ENCODE peak calls at places on chromosomes 5 and 9, in six cellular contexts. C is HCT116, I is HepG2, O is H1, X is K562, K is SK-N-SH. M is an unnamed sample.

GRCh38 chr9:130225586-130225985 is 40.0 kb upstream of the HMCN2 start:
- DNase-seq in C (no peak), I (no peak), O (no peak), X (no peak), K (no peak), M (no peak)

GRCh38 chr5:149466457-149466972 is 84.7 kb downstream of the CSNK1A1 start:
- DNase-seq in C (no peak), I (no peak), O (no peak), X (peak; percentile 81), K (no peak), M (no peak)

GRCh38 chr9:99269429-99269828 is 47.3 kb downstream of the SEC61B start:
- DNase-seq in C (no peak), I (no peak), O (no peak), X (no peak), K (no peak), M (no peak)

GRCh38 chr5:59873113-59873512 is 20.4 kb downstream of the PDE4D start:
- DNase-seq in C (no peak), I (no peak), O (no peak), X (no peak), K (no peak), M (no peak)

GRCh38 chr5:133944263-133945230 is 23.9 kb downstream of the C5orf15 start:
- DNase-seq in C (peak; percentile 46), I (peak; percentile 47), O (peak; percentile 85), X (peak; percentile 83), K (peak; percentile 81), M (peak; percentile 72)

GRCh38 chr5:77224672-77225355 is 14.3 kb downstream of the PDE8B start:
- DNase-seq in C (no peak), I (peak; percentile 51), O (no peak), X (peak; percentile 5), K (no peak), M (no peak)

GRCh38 chr5:147558826-147559225 is 49.0 kb upstream of the DPYSL3 start:
- DNase-seq in C (no peak), I (no peak), O (peak; percentile 74), X (peak; percentile 1), K (peak; percentile 66), M (no peak)

GRCh38 chr5:74885170-74885569 is 19.0 kb upstream of the FAM169A start:
- DNase-seq in C (no peak), I (peak; percentile 39), O (no peak), X (no peak), K (no peak), M (no peak)

GRCh38 chr9:13013976-13014375 is 239.2 kb downstream of the LURAP1L start:
- DNase-seq in C (no peak), I (no peak), O (no peak), X (no peak), K (no peak), M (no peak)

GRCh38 chr9:95762322-95762721 is 113.2 kb upstream of the ERCC6L2 start:
- DNase-seq in C (no peak), I (no peak), O (no peak), X (no peak), K (no peak), M (no peak)

GRCh38 chr5:37771203-37771611 is 68.6 kb downstream of the GDNF start:
- DNase-seq in C (no peak), I (no peak), O (no peak), X (no peak), K (no peak), M (no peak)

GRCh38 chr9:23596913-23597634 is 229.0 kb downstream of the ELAVL2 start:
- DNase-seq in C (no peak), I (no peak), O (no peak), X (no peak), K (peak; percentile 39), M (no peak)

GRCh38 chr9:113987526-113987925 is 90.6 kb downstream of the AMBP start:
- DNase-seq in C (no peak), I (no peak), O (no peak), X (no peak), K (no peak), M (no peak)

GRCh38 chr5:41524174-41524573 is 13.8 kb upstream of the PLCXD3 start:
- DNase-seq in C (no peak), I (no peak), O (no peak), X (no peak), K (no peak), M (no peak)

GRCh38 chr5:170221319-170221718 is 11.5 kb upstream of the C5orf58 start:
- DNase-seq in C (no peak), I (no peak), O (no peak), X (no peak), K (no peak), M (no peak)

DNA sequence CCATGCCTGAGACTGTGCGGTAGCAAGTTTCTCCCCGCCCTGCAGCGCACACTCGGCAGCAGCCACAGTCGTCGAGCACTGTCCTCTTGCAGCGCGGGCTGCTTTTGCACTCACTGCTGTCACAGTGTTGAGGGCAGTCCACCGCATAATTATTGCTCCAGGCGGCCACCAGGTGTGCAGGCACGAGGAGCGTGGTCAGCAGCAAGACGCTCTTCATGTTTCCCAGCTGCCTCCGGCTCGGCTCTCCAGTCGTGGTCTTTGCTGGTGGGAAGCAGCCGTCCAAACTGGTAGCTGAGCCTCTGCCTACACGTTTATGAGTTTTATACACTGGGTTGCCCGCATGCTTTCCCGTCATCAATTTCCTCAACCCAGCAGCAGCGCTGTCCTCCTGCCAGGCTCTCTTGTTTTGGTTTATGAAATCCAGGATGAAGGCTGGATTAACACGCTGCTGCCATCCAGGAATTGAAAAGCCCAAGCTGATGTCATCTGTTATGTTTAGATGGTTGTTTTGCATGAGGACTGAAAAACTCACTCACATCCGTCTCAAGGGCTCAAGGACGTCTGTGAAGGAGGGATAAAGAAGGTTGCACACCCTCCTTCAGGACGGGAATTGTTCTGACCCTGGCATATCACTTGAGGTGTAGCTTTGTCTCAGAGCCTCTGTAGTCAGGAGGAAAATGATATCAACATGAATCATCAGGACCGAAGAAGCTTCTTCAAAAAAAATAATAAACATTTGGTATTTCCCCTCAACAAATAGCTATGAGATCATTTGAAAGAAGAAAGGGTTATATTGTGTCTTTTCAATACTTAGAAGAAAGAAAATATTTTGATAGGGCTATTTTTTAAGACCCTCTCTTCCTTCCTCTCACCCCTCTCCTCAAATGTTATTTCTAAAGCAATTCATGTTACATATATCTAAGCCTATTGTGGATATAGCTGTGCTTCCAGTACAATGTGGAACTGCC is at the start of gene ESM1:
- DNase-seq in C (no peak), I (no peak), O (no peak), X (no peak), K (no peak), M (peak; percentile 25)
- TF ChIP-seq JUND in C (no peak), I (no peak), O (no peak), X (no peak), K (peak; percentile 16), M (no peak)

DNA sequence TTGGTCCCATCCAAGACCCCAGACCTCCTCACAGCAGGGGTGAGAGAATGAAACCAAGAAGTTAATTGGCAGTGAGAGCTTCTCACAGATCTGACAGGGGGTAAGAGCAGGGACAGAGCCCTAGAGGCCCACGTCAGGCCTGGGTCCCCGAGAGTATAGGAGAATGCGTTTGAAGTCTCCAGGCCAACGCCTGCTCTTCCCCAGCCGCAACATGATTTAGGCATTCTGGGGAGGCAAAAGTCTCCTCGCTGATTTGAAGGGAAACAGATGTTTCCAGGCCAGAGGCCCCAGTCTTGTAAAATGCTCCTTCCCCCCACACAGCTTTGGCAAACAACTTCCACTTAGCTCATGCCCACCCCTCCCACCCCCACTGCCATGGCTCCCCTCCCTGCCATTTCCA is 239.2 kb upstream of the TRIM32 start:
- DNase-seq in C (no peak), I (no peak), O (no peak), X (no peak), K (no peak), M (no peak)
- TF ChIP-seq JUND in C (no peak), I (no peak), O (no peak), X (no peak), K (no peak), M (no peak)

GRCh38 chr9:89677696-89678393 is 73.0 kb downstream of the GADD45G start:
- DNase-seq in C (no peak), I (no peak), O (peak; percentile 71), X (no peak), K (peak; percentile 63), M (no peak)

GRCh38 chr9:89678394-89679005 is 73.7 kb downstream of the GADD45G start:
- DNase-seq in C (no peak), I (no peak), O (no peak), X (no peak), K (no peak), M (no peak)

GRCh38 chr9:89674667-89675402 is 70.0 kb downstream of the GADD45G start:
- DNase-seq in C (no peak), I (no peak), O (no peak), X (no peak), K (peak; percentile 89), M (no peak)

GRCh38 chr9:89676281-89676680 is 71.5 kb downstream of the GADD45G start:
- DNase-seq in C (no peak), I (no peak), O (no peak), X (no peak), K (peak; percentile 56), M (no peak)

GRCh38 chr9:89675403-89675771 is 70.6 kb downstream of the GADD45G start:
- DNase-seq in C (no peak), I (no peak), O (no peak), X (no peak), K (peak; percentile 88), M (no peak)
- TF ChIP-seq JUND in C (no peak), I (no peak), O (no peak), X (no peak), K (no peak), M (no peak)

DNA sequence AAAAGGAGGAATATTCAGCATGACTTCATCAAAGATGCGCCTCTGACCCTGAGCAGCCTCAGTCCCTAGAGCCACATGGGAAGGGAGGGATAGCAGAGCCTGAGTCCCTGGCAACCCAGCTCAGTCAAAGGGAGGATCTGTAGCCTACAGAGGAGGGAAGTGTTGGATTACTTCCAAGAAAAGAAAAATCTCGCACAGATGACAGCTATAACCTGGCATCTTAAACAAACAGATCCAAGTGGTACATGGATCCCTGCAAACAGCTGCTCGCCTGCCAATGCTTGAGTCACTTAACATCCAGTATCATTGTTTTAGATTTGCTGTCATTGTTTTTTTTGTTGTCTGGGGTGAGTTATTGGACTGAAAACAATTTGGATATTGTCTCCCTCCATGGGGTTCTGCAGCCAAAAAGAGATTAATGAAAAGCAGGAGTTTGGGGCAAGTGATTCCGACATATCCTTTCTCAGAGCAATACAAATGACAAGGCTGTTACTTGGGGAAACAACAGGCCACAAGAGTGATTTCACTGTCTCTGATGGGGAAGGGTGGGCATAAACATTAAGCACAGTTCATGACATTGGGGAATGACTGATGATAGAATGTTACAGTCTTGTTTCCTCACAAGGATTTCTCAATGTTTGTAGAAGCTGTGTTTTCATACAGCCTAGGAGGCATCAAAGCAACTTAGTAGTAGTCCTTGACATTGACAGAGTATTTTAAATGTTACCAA is 153.4 kb upstream of the KIF2A start:
- DNase-seq in C (no peak), I (no peak), O (no peak), X (no peak), K (no peak), M (no peak)
- TF ChIP-seq JUND in C (no peak), I (no peak), O (no peak), X (no peak), K (no peak), M (no peak)

M was measured in T47D.